ENCODE peak calls at places on chromosomes 2 and 18, in seven cellular contexts. N is T47D; T is lung microvascular endothelial cell; D is NCI-H1694; A is ELR; B is stimulated activated CD8-positive, alpha-beta memory T cell treated with anti-CD3 and anti-CD28 coated beads, Interleukin-4, amount 100 ng/mL, for 1 hour; Z is NT2/D1. W is an unnamed sample.

GRCh38 chr18:66582151-66582550 is 21.7 kb downstream of the CDH19 start:
- DNase-seq in N (no peak), T (no peak), D (no peak), A (no peak), B (no peak), Z (no peak), W (no peak)

GRCh38 chr2:191929288-191929687 is 82.4 kb upstream of the CAVIN2 start:
- DNase-seq in N (no peak), T (peak; percentile 98), D (no peak), A (no peak), B (no peak), Z (no peak), W (no peak)

GRCh38 chr18:79915161-79916127 is 36.0 kb downstream of the SLC66A2 start:
- DNase-seq in N (no peak), T (no peak), D (no peak), A (no peak), B (no peak), Z (no peak), W (no peak)

GRCh38 chr2:57981369-57981768 is 65.2 kb upstream of the VRK2 start:
- DNase-seq in N (no peak), T (no peak), D (no peak), A (peak; percentile 75), B (no peak), Z (no peak), W (peak; percentile 43)

GRCh38 chr2:110872521-110872920 is 140.1 kb downstream of the ACOXL start:
- DNase-seq in N (no peak), T (no peak), D (no peak), A (no peak), B (no peak), Z (no peak), W (no peak)

GRCh38 chr2:203718087-203718486 is 11.6 kb downstream of the CD28 start:
- DNase-seq in N (no peak), T (peak; percentile 38), D (no peak), A (peak; percentile 36), B (peak; percentile 14), Z (no peak), W (no peak)

GRCh38 chr2:131425191-131426021 is 50.5 kb upstream of the TUBA3D start:
- DNase-seq in N (no peak), T (no peak), D (no peak), A (no peak), B (no peak), Z (no peak), W (no peak)

GRCh38 chr2:216557820-216558219 is 59.2 kb downstream of the RPL37A start:
- DNase-seq in N (no peak), T (no peak), D (no peak), A (no peak), B (no peak), Z (no peak), W (no peak)

GRCh38 chr18:49227456-49227855 is 233.0 kb downstream of the DYM start:
- DNase-seq in N (no peak), T (no peak), D (no peak), A (peak; percentile 15), B (no peak), Z (no peak), W (peak; percentile 83)

GRCh38 chr2:239806276-239806675 is 218.9 kb downstream of the NDUFA10 start:
- DNase-seq in N (no peak), T (no peak), D (no peak), A (no peak), B (no peak), Z (no peak), W (no peak)

GRCh38 chr2:60469918-60470317 is 83.5 kb downstream of the BCL11A start:
- DNase-seq in N (no peak), T (no peak), D (no peak), A (no peak), B (no peak), Z (no peak), W (no peak)

GRCh38 chr2:33167655-33168245 is 221.0 kb downstream of the LTBP1 start:
- DNase-seq in N (no peak), T (no peak), D (no peak), A (peak; percentile 55), B (no peak), Z (no peak), W (no peak)

GRCh38 chr18:3717626-3718025 is 267.7 kb downstream of the TGIF1 start:
- DNase-seq in N (no peak), T (no peak), D (no peak), A (no peak), B (no peak), Z (no peak), W (no peak)

GRCh38 chr18:36630917-36631316 is 197.9 kb downstream of the TPGS2 start:
- DNase-seq in N (no peak), T (no peak), D (no peak), A (no peak), B (no peak), Z (no peak), W (no peak)

GRCh38 chr2:208939852-208940251 is 484.0 kb upstream of the MAP2 start:
- DNase-seq in N (no peak), T (no peak), D (no peak), A (no peak), B (no peak), Z (no peak), W (peak; percentile 51)

GRCh38 chr2:96869281-96869823 is 528 bp downstream of the SEMA4C start:
- DNase-seq in N (peak; percentile 58), T (peak; percentile 92), D (no peak), A (peak; percentile 56), B (no peak), Z (no peak), W (peak; percentile 54)

GRCh38 chr2:215826376-215826775 is 187.0 kb downstream of the MREG start:
- DNase-seq in N (no peak), T (no peak), D (no peak), A (no peak), B (no peak), Z (no peak), W (peak; percentile 53)

GRCh38 chr2:234879671-234880455 is 72.0 kb upstream of the SH3BP4 start:
- DNase-seq in N (no peak), T (no peak), D (no peak), A (peak; percentile 76), B (no peak), Z (no peak), W (peak; percentile 27)

GRCh38 chr2:175097297-175097696 is 70.7 kb downstream of the ATF2 start:
- DNase-seq in N (no peak), T (peak; percentile 41), D (no peak), A (peak; percentile 88), B (no peak), Z (no peak), W (peak; percentile 10)

GRCh38 chr2:9975805-9976447 is 24.4 kb downstream of the GRHL1 start:
- DNase-seq in N (no peak), T (peak; percentile 95), D (no peak), A (peak; percentile 97), B (no peak), Z (no peak), W (peak; percentile 97)

GRCh38 chr2:233121856-233122255 is 61.7 kb downstream of the INPP5D start:
- DNase-seq in N (no peak), T (no peak), D (no peak), A (no peak), B (no peak), Z (no peak), W (peak; percentile 42)

GRCh38 chr2:147197754-147198153 is 647.1 kb upstream of the ACVR2A start:
- DNase-seq in N (no peak), T (no peak), D (no peak), A (no peak), B (no peak), Z (no peak), W (no peak)

GRCh38 chr2:171793691-171794678 is 100.1 kb downstream of the SLC25A12 start:
- DNase-seq in N (no peak), T (no peak), D (no peak), A (no peak), B (no peak), Z (no peak), W (no peak)